ENCODE peak calls at places on chromosome 22, in ten cellular contexts. H is foreskin keratinocyte; L is lower lobe of right lung; M is substantia nigra; B is CD8-positive, alpha-beta T cell; Y is PC-3; N is effector memory CD4-positive, alpha-beta T cell; R is upper lobe of right lung; S is right cardiac atrium; C is neuronal stem cell. D is an unnamed sample.
A peak's percentile ranks its signal among the peaks of the same experiment; 100 is the strongest.

GRCh38 chr22:49862408-49862776 is 8.7 kb downstream of the ZBED4 start:
- DNase-seq in H (no peak), L (no peak), M (no peak), B (no peak), Y (no peak), N (no peak), R (peak; percentile 68), S (no peak), C (no peak), D (no peak)

GRCh38 chr22:25404923-25405853 is 159.3 kb upstream of the GRK3 start:
- DNase-seq in H (no peak), L (peak; percentile 90), M (no peak), B (peak; percentile 64), Y (peak; percentile 60), N (peak; percentile 27), R (peak; percentile 92), S (peak; percentile 94), C (no peak), D (no peak)

GRCh38 chr22:26673485-26673884 is 16.1 kb downstream of the MIAT start:
- DNase-seq in H (peak; percentile 92), L (no peak), M (no peak), B (peak; percentile 40), Y (peak; percentile 32), N (no peak), R (no peak), S (no peak), C (no peak), D (no peak)

GRCh38 chr22:42662114-42663021 is 13.2 kb upstream of the CYB5R3 start:
- DNase-seq in H (peak; percentile 61), L (peak; percentile 86), M (peak; percentile 34), B (peak; percentile 82), Y (peak; percentile 76), N (peak; percentile 59), R (peak; percentile 89), S (peak; percentile 96), C (peak; percentile 77), D (no peak)

GRCh38 chr22:47899894-47900293 is 1137.4 kb downstream of the TBC1D22A start:
- DNase-seq in H (no peak), L (no peak), M (no peak), B (no peak), Y (no peak), N (no peak), R (no peak), S (no peak), C (no peak), D (no peak)

GRCh38 chr22:38029370-38029769 is 27.8 kb upstream of the PICK1 start:
- DNase-seq in H (no peak), L (no peak), M (no peak), B (no peak), Y (no peak), N (no peak), R (no peak), S (no peak), C (no peak), D (no peak)

GRCh38 chr22:42991010-42991651 is 23.8 kb downstream of the PACSIN2 start:
- DNase-seq in H (peak; percentile 60), L (no peak), M (no peak), B (no peak), Y (peak; percentile 50), N (no peak), R (no peak), S (no peak), C (no peak), D (no peak)

GRCh38 chr22:24137595-24137994 is 43.7 kb upstream of the SUSD2 start:
- DNase-seq in H (no peak), L (no peak), M (no peak), B (no peak), Y (no peak), N (no peak), R (no peak), S (peak; percentile 51), C (no peak), D (no peak)

GRCh38 chr22:32723632-32724031 is 77.9 kb upstream of the TIMP3 start:
- DNase-seq in H (peak; percentile 91), L (peak; percentile 85), M (peak; percentile 21), B (peak; percentile 39), Y (no peak), N (no peak), R (peak; percentile 89), S (peak; percentile 90), C (no peak), D (no peak)
- H3K27ac ChIP-seq in H (peak overlapping the region; percentile 18), L (peak overlapping the region; percentile 75), M (no peak overlapping the region), B (no peak overlapping the region), Y (no peak overlapping the region), N (no peak overlapping the region), R (peak overlapping the region; percentile 75), S (no peak overlapping the region), C (no peak overlapping the region), D (no peak overlapping the region)

GRCh38 chr22:20234314-20234682 is 33.8 kb downstream of the RTN4R start:
- DNase-seq in H (no peak), L (no peak), M (no peak), B (no peak), Y (no peak), N (no peak), R (no peak), S (no peak), C (no peak), D (no peak)

GRCh38 chr22:20234760-20235452 is 33.2 kb downstream of the RTN4R start:
- DNase-seq in H (no peak), L (no peak), M (no peak), B (no peak), Y (no peak), N (no peak), R (no peak), S (no peak), C (no peak), D (no peak)

GRCh38 chr22:20235453-20235991 is 32.6 kb downstream of the RTN4R start:
- DNase-seq in H (no peak), L (no peak), M (no peak), B (no peak), Y (no peak), N (no peak), R (no peak), S (no peak), C (no peak), D (no peak)

GRCh38 chr22:20237480-20238440 is 30.4 kb downstream of the RTN4R start:
- DNase-seq in H (peak; percentile 29), L (no peak), M (no peak), B (peak; percentile 55), Y (no peak), N (peak; percentile 13), R (no peak), S (no peak), C (no peak), D (no peak)

DNA sequence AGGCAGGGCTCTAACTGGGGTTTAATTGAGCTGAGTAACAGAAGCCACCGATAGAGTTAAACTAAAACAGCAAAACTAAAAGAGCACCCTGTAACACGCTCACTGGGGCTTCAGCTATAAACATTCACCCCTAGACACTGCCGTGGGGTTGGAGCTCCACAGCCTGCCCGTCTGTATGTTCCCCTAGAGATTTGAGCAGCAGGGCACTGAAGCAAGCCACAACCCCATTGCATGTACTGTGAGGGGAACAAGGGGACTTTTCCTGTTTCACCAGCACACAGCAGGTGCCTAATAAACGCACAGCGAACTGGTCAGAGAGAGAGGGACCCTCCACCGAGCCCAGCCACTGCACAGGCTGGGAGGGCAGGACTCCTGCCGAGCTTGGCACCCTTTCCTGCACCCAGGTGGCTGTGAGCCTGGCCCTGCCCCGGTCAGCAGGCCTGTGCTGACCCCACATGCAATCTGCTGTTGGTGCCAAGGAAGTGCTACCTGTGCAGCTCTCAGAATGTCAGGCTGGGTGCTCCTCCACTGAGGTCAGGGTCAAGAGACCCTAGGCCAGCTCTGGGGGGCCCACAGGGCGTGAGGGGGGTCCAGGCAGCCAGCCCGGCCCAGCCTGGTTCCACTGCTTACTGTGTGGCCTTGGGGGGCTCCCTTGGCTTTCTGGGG is 31.9 kb downstream of the RTN4R start:
- DNase-seq in H (no peak), L (no peak), M (no peak), B (no peak), Y (no peak), N (no peak), R (no peak), S (no peak), C (no peak), D (no peak)
- H3K27ac ChIP-seq in H (no peak overlapping the region), L (no peak overlapping the region), M (no peak overlapping the region), B (no peak overlapping the region), Y (no peak overlapping the region), N (peak overlapping the region; percentile 32), R (no peak overlapping the region), S (no peak overlapping the region), C (no peak overlapping the region), D (no peak overlapping the region)

DNA sequence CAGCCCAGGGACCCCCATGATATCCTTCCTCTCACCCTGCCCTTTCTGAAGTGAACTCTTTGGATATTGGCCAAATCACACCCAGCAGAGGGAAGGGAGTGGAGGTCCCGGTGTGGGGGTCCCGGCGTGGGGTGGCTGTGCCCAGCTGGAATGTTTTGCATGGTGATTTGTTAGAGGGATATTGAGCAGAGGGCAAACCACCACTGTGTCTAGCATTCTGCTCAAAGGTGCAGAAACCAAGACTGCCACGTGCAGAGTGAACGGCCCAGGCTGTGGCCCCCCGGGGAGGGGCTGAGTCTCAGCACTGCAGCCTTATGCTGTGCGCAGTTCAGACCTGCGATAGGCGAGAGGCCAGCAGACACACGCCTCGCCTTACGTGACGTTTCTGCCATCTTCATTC is 7.9 kb upstream of the BID start:
- DNase-seq in H (no peak), L (no peak), M (no peak), B (no peak), Y (no peak), N (no peak), R (no peak), S (peak; percentile 34), C (no peak), D (no peak)
- H3K27ac ChIP-seq in H (peak overlapping the region; percentile 58), L (no peak overlapping the region), M (no peak overlapping the region), B (no peak overlapping the region), Y (no peak overlapping the region), N (peak overlapping the region; percentile 56), R (no peak overlapping the region), S (no peak overlapping the region), C (no peak overlapping the region), D (no peak overlapping the region)

GRCh38 chr22:39643311-39644083 is 72.9 kb downstream of the CACNA1I start:
- DNase-seq in H (no peak), L (no peak), M (no peak), B (no peak), Y (no peak), N (no peak), R (no peak), S (no peak), C (no peak), D (peak; percentile 21)

GRCh38 chr22:39634530-39635399 is 64.2 kb downstream of the CACNA1I start:
- DNase-seq in H (peak; percentile 92), L (no peak), M (no peak), B (no peak), Y (peak; percentile 94), N (no peak), R (no peak), S (peak; percentile 36), C (no peak), D (peak; percentile 16)

GRCh38 chr22:39641660-39642059 is 71.1 kb downstream of the CACNA1I start:
- DNase-seq in H (no peak), L (no peak), M (no peak), B (no peak), Y (no peak), N (no peak), R (no peak), S (no peak), C (no peak), D (no peak)

GRCh38 chr22:39635719-39636118 is 65.2 kb downstream of the CACNA1I start:
- DNase-seq in H (peak; percentile 15), L (no peak), M (no peak), B (no peak), Y (no peak), N (no peak), R (no peak), S (no peak), C (no peak), D (no peak)

DNA sequence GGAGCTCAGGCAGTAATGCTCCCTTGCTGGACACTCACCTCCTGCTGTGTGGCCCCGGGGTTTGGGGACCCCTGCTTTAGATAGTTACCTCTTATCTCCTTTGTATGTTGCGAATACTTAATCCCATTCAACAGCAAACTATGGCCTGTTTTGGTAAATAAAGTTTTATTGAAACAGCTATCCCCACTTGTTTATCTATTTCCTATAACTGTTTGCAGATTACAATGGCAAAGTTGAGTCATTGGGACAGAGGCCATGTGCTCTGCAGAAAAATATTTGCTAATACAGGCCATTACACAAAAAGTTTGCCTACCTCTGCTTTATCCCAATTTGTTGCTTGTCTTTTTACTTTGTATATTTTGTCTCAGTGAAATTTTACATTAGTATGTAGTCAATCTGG is 68.4 kb downstream of the CACNA1I start:
- DNase-seq in H (no peak), L (no peak), M (no peak), B (no peak), Y (peak; percentile 48), N (no peak), R (no peak), S (peak; percentile 13), C (no peak), D (no peak)
- H3K27ac ChIP-seq in H (no peak overlapping the region), L (no peak overlapping the region), M (no peak overlapping the region), B (no peak overlapping the region), Y (no peak overlapping the region), N (no peak overlapping the region), R (no peak overlapping the region), S (no peak overlapping the region), C (no peak overlapping the region), D (no peak overlapping the region)

D was measured in caudate nucleus.